ENCODE peak calls at places on chromosomes 12 and 14, in four cellular contexts. S, O, B and Q are unnamed samples.
A peak's percentile ranks its signal among the peaks of the same experiment; 100 is the strongest.

GRCh38 chr14:61183486-61183885 is 97.7 kb downstream of the TMEM30B start:
- DNase-seq in S (no peak), O (peak; percentile 94), B (no peak), Q (peak; percentile 91)

GRCh38 chr14:101150010-101150409 is 246.5 kb upstream of the RTL1 start:
- DNase-seq in S (no peak), O (no peak), B (no peak), Q (no peak)

GRCh38 chr12:53560386-53560785 is 53.1 kb upstream of the NPFF start:
- DNase-seq in S (no peak), O (peak; percentile 84), B (no peak), Q (no peak)

GRCh38 chr12:99911076-99911475 is 73.7 kb downstream of the ANKS1B start:
- DNase-seq in S (peak; percentile 5), O (no peak), B (no peak), Q (no peak)

GRCh38 chr14:103188691-103189480 is 65.6 kb downstream of the TNFAIP2 start:
- DNase-seq in S (no peak), O (peak; percentile 23), B (peak; percentile 56), Q (no peak)

GRCh38 chr14:50615056-50615455 is 53.0 kb downstream of the SAV1 start:
- DNase-seq in S (peak; percentile 4), O (no peak), B (no peak), Q (no peak)

GRCh38 chr12:105485321-105485910 is 154.9 kb downstream of the C12orf75 start:
- DNase-seq in S (no peak), O (peak; percentile 99), B (no peak), Q (no peak)

GRCh38 chr14:30443368-30444007 is 115.5 kb upstream of the G2E3 start:
- DNase-seq in S (peak; percentile 77), O (peak; percentile 2), B (peak; percentile 73), Q (peak; percentile 3)

GRCh38 chr12:117025481-117026151 is 73.6 kb downstream of the TESC start:
- DNase-seq in S (peak; percentile 68), O (peak; percentile 77), B (peak; percentile 93), Q (no peak)

GRCh38 chr14:104546021-104546491 is 33.5 kb upstream of the C14orf180 start:
- DNase-seq in S (no peak), O (no peak), B (no peak), Q (no peak)

GRCh38 chr12:96427269-96427729 is 27.1 kb upstream of the CDK17 start:
- DNase-seq in S (peak; percentile 7), O (peak; percentile 99), B (no peak), Q (no peak)

GRCh38 chr12:130041983-130042812 is 120.1 kb upstream of the FZD10 start:
- DNase-seq in S (no peak), O (no peak), B (peak; percentile 68), Q (no peak)

GRCh38 chr12:52521175-52521574 is 981 bp upstream of the KRT5 start:
- DNase-seq in S (no peak), O (no peak), B (no peak), Q (no peak)

GRCh38 chr12:32874926-32875325 is 21.7 kb downstream of the PKP2 start:
- DNase-seq in S (no peak), O (no peak), B (no peak), Q (no peak)

GRCh38 chr12:123111498-123112165 is 39.3 kb downstream of the PITPNM2 start:
- DNase-seq in S (no peak), O (no peak), B (no peak), Q (no peak)

GRCh38 chr12:95412826-95413311 is 61.1 kb upstream of the METAP2 start:
- DNase-seq in S (no peak), O (no peak), B (no peak), Q (peak; percentile 95)

GRCh38 chr12:47797432-47797831 is 22.3 kb downstream of the HDAC7 start:
- DNase-seq in S (no peak), O (no peak), B (peak; percentile 73), Q (no peak)

GRCh38 chr12:8077207-8077606 is 4.9 kb upstream of the NECAP1 start:
- DNase-seq in S (no peak), O (peak; percentile 74), B (no peak), Q (no peak)

GRCh38 chr12:122006186-122006926 is 15.3 kb upstream of the BCL7A start:
- DNase-seq in S (no peak), O (no peak), B (no peak), Q (no peak)

GRCh38 chr14:24366664-24367505 is 1.1 kb upstream of the NFATC4 start:
- DNase-seq in S (peak; percentile 92), O (peak; percentile 87), B (peak; percentile 97), Q (peak; percentile 57)

GRCh38 chr12:125528300-125528699 is 463.1 kb downstream of the AACS start:
- DNase-seq in S (no peak), O (no peak), B (no peak), Q (no peak)

GRCh38 chr12:2243275-2243674 is 190.5 kb downstream of the CACNA1C start:
- DNase-seq in S (no peak), O (no peak), B (no peak), Q (no peak)

GRCh38 chr12:64674367-64674922 is 64.2 kb downstream of the RASSF3 start:
- DNase-seq in S (no peak), O (no peak), B (no peak), Q (no peak)

GRCh38 chr12:116964004-116964739 is 53.4 kb downstream of the FBXW8 start:
- DNase-seq in S (no peak), O (no peak), B (no peak), Q (no peak)

DNA sequence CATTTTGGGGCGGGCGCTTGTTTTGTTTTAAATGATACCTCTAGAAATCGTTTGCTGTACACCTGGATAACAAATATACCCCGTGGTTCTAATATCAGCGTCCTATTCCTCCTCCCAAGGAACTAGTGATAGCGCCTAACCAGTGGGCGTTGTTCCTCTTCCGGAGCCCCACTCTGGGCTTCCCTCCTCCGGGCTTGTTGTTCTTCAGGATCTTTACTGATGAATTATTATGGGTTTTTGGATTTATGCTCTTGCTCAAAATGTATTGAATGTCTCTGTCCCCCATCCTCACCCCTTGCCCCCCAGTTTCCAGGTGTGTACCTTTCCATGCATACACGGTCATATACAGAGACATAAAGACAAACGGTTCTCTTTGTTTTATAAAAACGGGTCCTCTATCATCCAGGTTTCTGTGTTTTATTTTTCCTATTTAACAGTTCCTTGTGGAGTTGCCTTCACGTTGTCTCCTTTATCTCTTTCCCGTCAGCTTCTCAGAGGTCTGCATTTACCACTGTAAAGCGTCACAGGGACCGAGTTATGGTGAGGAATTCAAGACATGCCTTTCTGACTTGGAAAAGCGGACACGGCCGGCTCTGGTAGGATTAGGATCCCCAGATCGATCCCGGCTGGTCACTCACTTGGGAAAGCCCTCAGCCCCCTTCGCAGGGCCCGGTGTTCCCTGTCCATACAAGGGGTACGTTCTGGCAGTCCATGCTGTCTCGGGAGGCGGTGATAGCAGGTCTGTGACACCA is 655 bp upstream of the PLEKHG3 start:
- DNase-seq in S (no peak), O (peak; percentile 10), B (peak; percentile 70), Q (no peak)
- TF ChIP-seq EZH2 in S (no peak), O (no peak), B (no peak), Q (no peak)

GRCh38 chr14:36455241-36455627 is 64.8 kb downstream of the NKX2-1 start:
- DNase-seq in S (no peak), O (no peak), B (no peak), Q (no peak)

GRCh38 chr14:36450550-36450949 is 69.5 kb downstream of the NKX2-1 start:
- DNase-seq in S (no peak), O (no peak), B (peak; percentile 67), Q (no peak)

GRCh38 chr14:36451346-36452065 is 68.5 kb downstream of the NKX2-1 start:
- DNase-seq in S (no peak), O (no peak), B (no peak), Q (no peak)

GRCh38 chr14:36452850-36453249 is 67.2 kb downstream of the NKX2-1 start:
- DNase-seq in S (no peak), O (no peak), B (no peak), Q (no peak)

DNA sequence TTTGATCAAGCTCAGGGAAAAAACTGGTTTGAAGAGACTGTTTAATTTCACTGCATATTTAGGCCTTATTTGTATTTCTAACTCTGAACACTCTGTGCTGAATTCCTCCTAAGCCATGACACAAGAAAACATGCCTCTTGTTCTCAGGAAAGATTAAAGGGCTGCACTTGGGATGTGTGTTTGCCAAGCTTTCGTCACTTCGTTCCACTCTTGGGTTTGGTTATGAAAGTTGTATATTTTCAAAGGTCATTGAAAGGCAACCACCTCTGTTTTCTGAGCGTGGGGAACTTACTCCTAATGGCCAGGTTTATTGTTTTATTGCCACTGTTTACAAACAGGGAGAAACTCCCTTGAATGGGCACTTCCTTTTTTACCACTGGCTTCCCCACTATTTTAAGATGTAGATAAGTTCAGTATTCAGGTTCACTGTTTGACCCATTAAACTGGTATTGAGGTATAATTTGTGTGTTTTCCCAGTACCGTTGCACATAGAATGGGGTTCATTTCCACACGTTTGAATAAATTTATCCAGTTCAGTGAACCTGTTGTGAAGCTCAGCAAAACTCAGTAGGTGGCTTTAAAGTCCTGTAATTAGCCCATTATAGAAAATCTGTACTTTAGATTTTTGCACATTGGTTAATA is 65.3 kb downstream of the NKX2-1 start:
- DNase-seq in S (peak; percentile 79), O (no peak), B (no peak), Q (no peak)
- TF ChIP-seq POLR2AphosphoS5 in S (no peak), O (no peak), B (no peak), Q (no peak)

GRCh38 chr14:35535794-35536112 is 1.8 kb downstream of the INSM2 start:
- DNase-seq in S (no peak), O (no peak), B (no peak), Q (no peak)

GRCh38 chr14:35533357-35534129 is 421 bp upstream of the INSM2 start:
- DNase-seq in S (peak; percentile 70), O (peak; percentile 60), B (peak; percentile 92), Q (no peak)

GRCh38 chr14:35532783-35533356 is 1.1 kb upstream of the INSM2 start:
- DNase-seq in S (no peak), O (peak; percentile 32), B (no peak), Q (no peak)

GRCh38 chr14:35534884-35535793 is 1.2 kb downstream of the INSM2 start:
- DNase-seq in S (peak; percentile 61), O (peak; percentile 69), B (peak; percentile 87), Q (no peak)

DNA sequence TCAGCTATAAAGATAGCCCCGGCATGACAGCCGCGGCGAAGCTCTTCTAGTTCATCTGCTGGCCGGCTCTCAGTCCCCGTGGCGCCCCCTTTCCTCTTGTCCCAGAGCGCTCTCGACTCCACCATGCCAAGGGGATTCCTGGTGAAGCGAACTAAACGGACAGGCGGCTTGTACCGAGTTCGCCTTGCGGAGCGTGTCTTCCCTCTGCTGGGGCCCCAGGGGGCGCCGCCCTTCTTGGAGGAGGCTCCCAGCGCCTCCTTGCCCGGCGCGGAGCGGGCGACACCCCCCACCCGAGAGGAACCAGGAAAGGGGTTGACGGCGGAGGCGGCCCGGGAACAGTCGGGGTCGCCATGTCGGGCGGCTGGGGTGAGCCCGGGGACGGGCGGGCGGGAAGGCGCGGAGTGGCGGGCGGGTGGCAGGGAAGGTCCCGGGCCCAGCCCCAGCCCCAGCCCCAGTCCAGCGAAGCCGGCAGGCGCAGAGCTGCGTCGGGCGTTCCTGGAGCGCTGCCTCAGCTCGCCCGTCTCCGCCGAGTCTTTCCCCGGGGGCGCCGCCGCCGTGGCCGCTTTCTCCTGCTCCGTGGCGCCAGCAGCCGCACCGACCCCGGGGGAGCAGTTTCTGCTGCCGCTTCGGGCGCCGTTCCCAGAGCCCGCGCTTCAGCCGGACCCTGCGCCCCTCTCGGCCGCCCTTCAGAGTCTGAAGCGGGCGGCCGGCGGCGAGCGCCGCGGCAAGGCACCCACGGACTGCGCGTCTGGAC is at the start of gene INSM2:
- DNase-seq in S (no peak), O (no peak), B (peak; percentile 18), Q (no peak)
- TF ChIP-seq EZH2 in S (no peak), O (no peak), B (no peak), Q (no peak)

GRCh38 chr12:41794341-41794740 is 350.3 kb downstream of the GXYLT1 start:
- DNase-seq in S (no peak), O (peak; percentile 49), B (no peak), Q (no peak)

GRCh38 chr12:41801261-41801660 is 343.4 kb downstream of the GXYLT1 start:
- DNase-seq in S (no peak), O (no peak), B (no peak), Q (peak; percentile 52)

GRCh38 chr12:41795066-41795465 is 349.6 kb downstream of the GXYLT1 start:
- DNase-seq in S (no peak), O (peak; percentile 85), B (no peak), Q (no peak)

GRCh38 chr12:41795910-41796309 is 348.8 kb downstream of the GXYLT1 start:
- DNase-seq in S (no peak), O (peak; percentile 5), B (peak; percentile 72), Q (no peak)
- TF ChIP-seq POLR2AphosphoS5 in S (no peak), O (no peak), B (no peak), Q (no peak)